ENCODE peak calls at places on chromosome 2, in six cellular contexts. P, N, Q, J, B and D are unnamed samples.

GRCh38 chr2:529425-529824 is 147.8 kb downstream of the TMEM18 start:
- DNase-seq in J (no peak), P (no peak), N (no peak), Q (peak), B (no peak), D (peak)

GRCh38 chr2:36967236-36967876 is 1.0 kb upstream of the STRN start:
- DNase-seq in B (no peak), J (no peak), P (no peak), Q (peak), N (no peak), D (peak)

GRCh38 chr2:233466991-233467603 is 99.5 kb downstream of the USP40 start:
- DNase-seq in N (no peak), J (no peak), B (no peak), P (no peak), Q (no peak), D (no peak)

GRCh38 chr2:1891147-1891546 is 146.8 kb upstream of the PXDN start:
- DNase-seq in Q (no peak), P (peak), J (no peak), B (no peak), N (no peak), D (no peak)

GRCh38 chr2:157444643-157445040 is 753 bp upstream of the CYTIP start:
- DNase-seq in J (no peak), P (no peak), N (no peak), Q (no peak), B (no peak), D (no peak)

GRCh38 chr2:12006841-12007240 is 260.4 kb downstream of the LPIN1 start:
- DNase-seq in Q (no peak), N (no peak), B (peak), J (no peak), P (no peak), D (no peak)

GRCh38 chr2:174836345-174836999 is 72.2 kb upstream of the CHRNA1 start:
- DNase-seq in B (peak), Q (no peak), P (peak), N (no peak), J (no peak), D (no peak)

GRCh38 chr2:158723921-158724802 is 71.0 kb upstream of the DAPL1 start:
- DNase-seq in J (peak), B (no peak), N (no peak), Q (peak), P (peak), D (peak)

GRCh38 chr2:83990601-83991000 is 468.5 kb downstream of the SUCLG1 start:
- DNase-seq in J (no peak), B (no peak), N (no peak), Q (no peak), P (no peak), D (no peak)

GRCh38 chr2:85106489-85107180 is 26.6 kb upstream of the TCF7L1 start:
- DNase-seq in N (no peak), P (no peak), Q (no peak), B (peak), J (no peak), D (no peak)

GRCh38 chr2:11292464-11293255 is 51.8 kb downstream of the ROCK2 start:
- DNase-seq in B (peak), Q (peak), N (no peak), P (no peak), J (no peak), D (no peak)

GRCh38 chr2:104033399-104033798 is 820.5 kb upstream of the POU3F3 start:
- DNase-seq in P (no peak), J (no peak), B (no peak), N (no peak), Q (peak), D (no peak)

GRCh38 chr2:17583646-17584045 is 43.1 kb downstream of the VSNL1 start:
- DNase-seq in Q (no peak), P (no peak), N (no peak), J (no peak), B (no peak), D (no peak)
- TF ChIP-seq MYC in Q (no peak), P (no peak), N (no peak), J (no peak), B (no peak), D (no peak)

GRCh38 chr2:71452565-71452964 is 796 bp upstream of the DYSF start:
- DNase-seq in P (peak), J (peak), Q (peak), B (peak), N (no peak), D (no peak)
- TF ChIP-seq MYC in P (no peak), J (no peak), Q (no peak), B (no peak), N (no peak), D (no peak)

GRCh38 chr2:130390460-130391057 is 34.7 kb downstream of the PTPN18 start:
- DNase-seq in B (no peak), N (no peak), Q (peak), J (no peak), P (no peak), D (no peak)
- TF ChIP-seq MYC in B (no peak), N (no peak), Q (no peak), J (no peak), P (no peak), D (no peak)

DNA sequence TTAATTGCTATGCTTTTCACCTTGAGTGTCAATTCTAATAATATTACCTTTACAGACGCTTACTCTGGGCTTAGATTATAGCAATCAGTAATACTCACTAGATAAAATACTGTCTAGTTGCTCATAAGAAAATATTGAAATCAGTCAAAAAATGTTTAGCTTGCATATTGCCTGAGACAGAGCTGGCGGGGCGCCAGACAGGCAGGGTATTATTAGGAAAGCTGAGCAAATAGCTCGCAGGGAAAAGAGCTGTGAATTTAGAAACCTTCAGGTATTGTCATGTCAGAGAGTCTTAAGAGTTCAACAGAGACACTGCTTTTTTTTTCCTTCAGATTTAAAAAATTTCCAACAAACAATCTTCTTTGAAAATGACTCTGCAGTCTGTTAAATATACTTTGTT is 118.4 kb downstream of the MEIS1 start:
- DNase-seq in B (peak), Q (no peak), J (no peak), P (no peak), N (no peak), D (no peak)
- TF ChIP-seq MYC in B (no peak), Q (no peak), J (no peak), P (no peak), N (no peak), D (no peak)

DNA sequence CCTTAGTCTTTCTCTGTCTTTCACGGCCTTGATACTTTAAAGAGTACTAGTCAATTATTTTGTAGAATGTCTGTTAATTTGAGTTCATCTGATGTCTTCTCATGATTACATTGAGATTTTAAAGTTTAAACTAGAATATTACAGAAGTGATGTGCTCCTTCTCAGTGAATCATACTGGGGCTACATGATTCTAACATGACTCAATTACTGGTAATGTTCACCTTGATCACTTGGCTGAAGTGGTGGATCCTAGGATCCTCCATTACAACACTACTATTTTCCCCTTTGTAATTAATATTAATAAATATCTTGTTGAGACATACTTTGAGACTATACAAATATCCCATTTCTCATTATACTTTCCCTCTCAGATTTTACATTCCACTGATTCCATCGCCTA is 148.5 kb downstream of the CAMKMT start:
- DNase-seq in N (no peak), B (no peak), J (no peak), P (no peak), Q (no peak), D (no peak)
- TF ChIP-seq MYC in N (no peak), B (no peak), J (no peak), P (no peak), Q (no peak), D (no peak)

GRCh38 chr2:6526093-6526824 is 339.4 kb downstream of the CMPK2 start:
- DNase-seq in P (no peak), J (no peak), N (peak), Q (peak), B (no peak), D (peak)
- TF ChIP-seq MYC in P (no peak), J (no peak), N (no peak), Q (no peak), B (no peak), D (no peak)

GRCh38 chr2:28134262-28134812 is 243.8 kb downstream of the BABAM2 start:
- DNase-seq in Q (peak), B (no peak), N (no peak), P (no peak), J (no peak), D (no peak)
- TF ChIP-seq MYC in Q (no peak), B (no peak), N (no peak), P (no peak), J (no peak), D (no peak)

GRCh38 chr2:215974700-215975429 is 38.5 kb downstream of the MREG start:
- DNase-seq in N (no peak), J (no peak), P (no peak), Q (no peak), B (no peak), D (no peak)

GRCh38 chr2:215973111-215973792 is 40.1 kb downstream of the MREG start:
- DNase-seq in Q (no peak), P (no peak), J (no peak), N (no peak), B (no peak), D (no peak)

GRCh38 chr2:215971671-215972070 is 41.7 kb downstream of the MREG start:
- DNase-seq in P (no peak), Q (no peak), J (no peak), N (no peak), B (no peak), D (no peak)

GRCh38 chr2:215970425-215970824 is 42.9 kb downstream of the MREG start:
- DNase-seq in J (no peak), B (no peak), N (no peak), Q (no peak), P (no peak), D (no peak)

DNA sequence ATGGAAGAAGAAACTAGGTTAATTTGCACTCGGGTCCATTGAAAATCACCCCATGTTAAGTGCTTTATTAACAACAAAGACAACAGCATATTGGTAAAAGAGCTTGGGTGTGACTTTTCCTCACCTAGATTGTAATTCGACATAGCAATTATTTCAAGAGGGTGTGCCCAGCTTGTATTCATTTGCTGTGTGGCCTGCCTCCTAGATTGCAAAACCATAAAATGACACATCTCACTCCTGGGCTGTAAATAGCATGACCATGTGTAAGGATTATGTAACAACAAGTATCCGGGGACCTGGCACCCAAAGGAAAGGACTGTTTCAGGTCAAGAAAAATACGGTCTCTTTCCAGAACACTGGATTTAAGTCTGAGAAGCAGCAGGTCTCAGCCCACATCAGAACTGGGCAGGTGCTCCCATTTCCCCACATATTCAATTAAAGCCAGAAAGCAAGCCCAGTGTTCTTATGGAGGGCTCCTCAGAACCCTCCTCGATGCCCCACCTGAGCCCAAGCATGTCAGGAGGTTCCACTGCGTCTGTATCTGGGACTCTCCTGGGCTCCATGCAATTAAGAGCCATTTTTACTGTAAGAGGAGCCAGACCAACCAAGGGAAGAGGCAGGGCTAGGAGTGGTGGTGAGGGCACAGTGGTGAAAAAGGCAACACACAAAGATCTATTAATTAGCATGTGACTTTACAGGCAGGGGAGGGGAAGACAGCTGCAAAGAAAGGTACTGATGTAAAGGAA is 39.2 kb downstream of the MREG start:
- DNase-seq in J (no peak), P (peak), B (no peak), N (no peak), Q (peak), D (no peak)
- TF ChIP-seq MYC in J (no peak), P (no peak), B (no peak), N (no peak), Q (peak), D (no peak)

DNA sequence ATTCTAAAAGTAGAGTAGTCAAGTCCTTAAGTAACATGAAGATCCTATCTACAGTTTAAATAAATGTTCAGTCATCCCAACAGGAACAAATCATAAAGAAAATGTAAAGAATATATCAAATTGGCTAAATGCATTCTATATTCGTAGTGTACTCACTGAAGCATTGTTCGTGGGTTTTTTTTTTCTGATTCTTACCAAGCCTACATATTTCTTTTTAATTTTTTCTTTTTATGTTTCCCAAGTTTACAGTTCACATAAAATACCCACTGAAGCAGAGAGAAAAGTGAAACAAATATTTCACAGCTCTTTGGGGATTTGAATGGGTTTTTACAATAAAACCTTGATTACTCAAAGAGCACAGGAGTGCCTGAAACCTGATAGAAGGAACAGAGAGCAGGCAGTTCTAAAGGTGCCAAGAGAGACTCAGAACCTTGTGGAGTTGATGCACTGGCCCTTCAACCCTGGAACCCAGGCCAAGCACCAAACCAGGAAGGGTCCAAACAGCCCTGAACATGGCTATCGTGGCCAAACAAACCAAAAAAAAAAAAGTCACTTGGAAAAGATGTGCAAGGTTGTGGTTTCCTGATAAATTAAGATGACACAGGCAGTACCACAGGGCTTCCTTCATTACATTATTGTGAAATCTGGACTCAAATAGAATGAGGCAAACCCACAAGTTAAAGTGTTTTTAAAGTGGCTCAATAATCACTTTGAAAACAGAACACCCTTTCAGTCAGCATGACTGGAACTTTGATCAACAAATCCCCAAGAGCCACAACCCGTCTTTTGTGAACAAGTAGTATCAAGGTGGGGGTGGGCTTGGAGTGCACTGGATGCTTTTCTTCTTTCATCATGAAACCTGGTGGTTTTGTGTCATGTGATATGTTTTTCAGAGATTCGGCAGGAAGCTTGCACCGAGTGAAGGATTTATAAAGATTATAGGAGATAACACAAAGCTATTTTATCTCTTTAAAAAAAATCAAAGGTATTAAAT is 245.0 kb upstream of the FN1 start:
- DNase-seq in J (no peak), P (no peak), Q (peak), B (no peak), N (peak), D (peak)
- TF ChIP-seq MYC in J (no peak), P (no peak), Q (no peak), B (no peak), N (no peak), D (peak)